ENCODE peak calls at places on chromosomes 7 and 10, in nine cellular contexts. E is mesothelial cell of epicardium, C is mesenchymal stem cell, B is amniotic epithelial cell, P is Ammon's horn, V is erythroblast, R is NCI-H345, D is RWPE1, T is HT-29. H is an unnamed sample.

GRCh38 chr7:93043393-93043985 is 74.3 kb downstream of the SAMD9 start:
- DNase-seq in B (peak; percentile 83), R (no peak), P (no peak), D (peak; percentile 86), T (no peak), E (no peak), V (peak; percentile 20), C (peak; percentile 90), H (no peak)

GRCh38 chr10:31677198-31678138 is 251.2 kb downstream of the ARHGAP12 start:
- DNase-seq in E (no peak), R (no peak), B (no peak), T (no peak), D (no peak), V (no peak), P (no peak), C (no peak), H (no peak)

GRCh38 chr10:88385601-88386203 is 197.4 kb downstream of the RNLS start:
- DNase-seq in P (no peak), T (peak; percentile 92), V (no peak), B (no peak), R (no peak), C (no peak), E (no peak), D (peak; percentile 79), H (no peak)

GRCh38 chr7:71019703-71020102 is 112.2 kb upstream of the GALNT17 start:
- DNase-seq in T (no peak), V (no peak), P (no peak), E (no peak), D (no peak), C (no peak), B (no peak), R (no peak), H (no peak)

GRCh38 chr7:18762189-18762588 is 266.6 kb downstream of the HDAC9 start:
- DNase-seq in P (peak; percentile 35), D (no peak), C (peak; percentile 18), R (no peak), E (no peak), T (no peak), V (no peak), B (peak; percentile 83), H (no peak)

GRCh38 chr7:126529833-126530232 is 722.9 kb downstream of the GRM8 start:
- DNase-seq in B (no peak), V (no peak), P (no peak), C (no peak), D (peak; percentile 8), E (no peak), R (no peak), T (no peak), H (no peak)

GRCh38 chr10:79293841-79294705 is 53.2 kb upstream of the PPIF start:
- DNase-seq in B (peak; percentile 31), C (peak; percentile 27), V (no peak), T (no peak), D (peak; percentile 78), E (no peak), P (peak; percentile 80), R (no peak), H (no peak)

GRCh38 chr10:110376021-110376773 is 71.5 kb upstream of the SMNDC1 start:
- DNase-seq in V (no peak), R (no peak), C (peak; percentile 47), P (no peak), E (no peak), B (no peak), D (no peak), T (no peak), H (peak; percentile 45)

GRCh38 chr10:31926765-31927596 is 1.6 kb downstream of the ARHGAP12 start:
- DNase-seq in V (peak; percentile 17), C (peak; percentile 35), E (no peak), P (peak; percentile 4), B (no peak), D (no peak), T (peak; percentile 43), R (no peak), H (no peak)

H was measured in CMK.